ENCODE peak calls at places on chromosome 3, in four cellular contexts. H is GM23338, M is heart left ventricle, L is tibial nerve. D is an unnamed sample.

GRCh38 chr3:175207361-175207760 is 348.2 kb downstream of the NAALADL2 start:
- DNase-seq in L (no peak), M (no peak), H (no peak), D (no peak)

GRCh38 chr3:56347219-56347871 is 120.9 kb downstream of the ERC2 start:
- DNase-seq in M (no peak), H (peak), L (peak), D (no peak)

GRCh38 chr3:127124135-127124534 is 68.8 kb upstream of the PRR23E start:
- DNase-seq in L (no peak), M (no peak), H (peak), D (no peak)

GRCh38 chr3:143850877-143851276 is 2.6 kb upstream of the SLC9A9 start:
- DNase-seq in H (no peak), M (no peak), L (no peak), D (no peak)

GRCh38 chr3:73766599-73767378 is 142.0 kb upstream of the PDZRN3 start:
- DNase-seq in H (peak), L (peak), M (no peak), D (no peak)

GRCh38 chr3:78281381-78281780 is 1241.5 kb downstream of the ROBO2 start:
- DNase-seq in M (no peak), H (no peak), L (no peak), D (peak)

GRCh38 chr3:128226794-128227399 is 73.6 kb downstream of the EEFSEC start:
- DNase-seq in M (no peak), L (no peak), H (peak), D (peak)

GRCh38 chr3:48715179-48715800 is 1.7 kb downstream of the IP6K2 start:
- DNase-seq in M (no peak), L (no peak), H (peak), D (no peak)

GRCh38 chr3:175695251-175695650 is 836.1 kb downstream of the NAALADL2 start:
- DNase-seq in H (no peak), M (no peak), L (no peak), D (no peak)

GRCh38 chr3:133041524-133041829 is 3.3 kb downstream of the TMEM108 start:
- DNase-seq in H (no peak), L (no peak), M (no peak), D (no peak)

GRCh38 chr3:164380156-164380555 is 698.1 kb downstream of the SI start:
- DNase-seq in H (no peak), M (no peak), L (no peak), D (no peak)

GRCh38 chr3:182268711-182269110 is 524.6 kb upstream of the ATP11B start:
- DNase-seq in H (no peak), M (no peak), L (no peak), D (no peak)

GRCh38 chr3:128703561-128703960 is 22.4 kb upstream of the RAB7A start:
- DNase-seq in H (no peak), L (no peak), M (no peak), D (no peak)

GRCh38 chr3:114439279-114439678 is 145.5 kb downstream of the TIGIT start:
- DNase-seq in H (no peak), L (no peak), M (no peak), D (no peak)

GRCh38 chr3:190058486-190059241 is 62.0 kb downstream of the P3H2 start:
- DNase-seq in M (no peak), H (no peak), L (no peak), D (peak)

GRCh38 chr3:37202035-37202434 is 27.7 kb upstream of the LRRFIP2 start:
- DNase-seq in L (no peak), M (no peak), H (no peak), D (no peak)

GRCh38 chr3:186414735-186415419 is 52.8 kb upstream of the DGKG start:
- DNase-seq in L (no peak), H (no peak), M (no peak), D (no peak)

GRCh38 chr3:192494176-192494575 is 233.2 kb downstream of the FGF12 start:
- DNase-seq in M (no peak), H (no peak), L (no peak), D (no peak)

GRCh38 chr3:129867506-129868124 is 25.9 kb downstream of the TMCC1 start:
- DNase-seq in H (no peak), M (no peak), L (no peak), D (no peak)

GRCh38 chr3:139824864-139825263 is 110.1 kb upstream of the CLSTN2 start:
- DNase-seq in H (no peak), M (no peak), L (no peak), D (no peak)

GRCh38 chr3:172750368-172751187 is at the start of gene ECT2:
- DNase-seq in H (peak), L (peak), M (peak), D (peak)

GRCh38 chr3:55473788-55474187 is 13.3 kb downstream of the WNT5A start:
- DNase-seq in M (no peak), H (peak), L (no peak), D (no peak)

GRCh38 chr3:36677331-36678007 is 86.9 kb downstream of the DCLK3 start:
- DNase-seq in H (peak), M (no peak), L (no peak), D (no peak)

GRCh38 chr3:156175570-156175969 is 55.2 kb downstream of the KCNAB1 start:
- DNase-seq in L (no peak), M (no peak), H (no peak), D (no peak)

GRCh38 chr3:53254190-53254809 is 1.5 kb downstream of the TKT start:
- DNase-seq in L (no peak), M (no peak), H (no peak), D (no peak)

GRCh38 chr3:141272906-141273662 is 41.5 kb downstream of the PXYLP1 start:
- DNase-seq in L (no peak), M (no peak), H (no peak), D (no peak)

GRCh38 chr3:148790841-148791240 is 36.8 kb upstream of the CPB1 start:
- DNase-seq in L (peak), M (no peak), H (no peak), D (no peak)

GRCh38 chr3:66537735-66538134 is 36.9 kb upstream of the LRIG1 start:
- DNase-seq in L (no peak), H (no peak), M (no peak), D (no peak)

GRCh38 chr3:124202754-124203153 is 210.8 kb upstream of the ROPN1 start:
- DNase-seq in H (no peak), M (peak), L (no peak), D (peak)

GRCh38 chr3:190543656-190544055 is 29.8 kb downstream of the IL1RAP start:
- DNase-seq in L (no peak), H (no peak), M (no peak), D (no peak)

GRCh38 chr3:128067481-128067880 is 15.2 kb downstream of the SEC61A1 start:
- DNase-seq in M (no peak), H (no peak), L (no peak), D (no peak)

GRCh38 chr3:16978234-16978920 is 93.6 kb downstream of the PLCL2 start:
- DNase-seq in H (no peak), L (no peak), M (no peak), D (no peak)

GRCh38 chr3:23055733-23056376 is 147.3 kb upstream of the UBE2E2 start:
- DNase-seq in L (no peak), H (no peak), M (no peak), D (no peak)

GRCh38 chr3:30516238-30516637 is 90.2 kb upstream of the TGFBR2 start:
- DNase-seq in M (no peak), H (no peak), L (no peak), D (no peak)

GRCh38 chr3:89332311-89333159 is 225.1 kb downstream of the EPHA3 start:
- DNase-seq in M (no peak), L (no peak), H (peak), D (no peak)

GRCh38 chr3:127674793-127675189 is 2.0 kb downstream of the ABTB1 start:
- DNase-seq in L (no peak), H (no peak), M (no peak), D (peak)

GRCh38 chr3:195140816-195141793 is 129.9 kb downstream of the XXYLT1 start:
- DNase-seq in M (no peak), L (no peak), H (no peak), D (no peak)
- H3K27ac ChIP-seq in M (no peak), L (no peak), H (no peak), D (no peak)

DNA sequence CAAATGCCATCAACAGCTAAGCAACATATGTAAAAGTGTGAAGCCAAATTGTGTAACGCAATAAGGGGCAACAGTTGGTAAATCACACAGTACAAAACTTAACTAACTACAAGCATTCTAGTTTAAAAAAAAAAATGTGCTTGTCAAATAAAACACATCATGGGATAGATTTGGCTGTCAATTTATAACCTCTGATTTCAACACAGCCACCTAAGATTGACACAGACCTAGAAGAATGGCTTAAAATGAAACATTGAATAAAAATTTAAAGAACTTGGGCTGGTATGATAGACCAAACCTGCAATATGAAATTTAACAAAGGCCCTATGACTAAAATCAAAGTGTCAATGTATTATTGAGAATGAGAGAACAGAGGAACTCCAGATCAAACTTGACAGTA is 148.4 kb downstream of the NR1I2 start:
- DNase-seq in L (no peak), H (no peak), M (no peak), D (no peak)
- H3K27ac ChIP-seq in L (no peak), H (no peak), M (no peak), D (no peak)

GRCh38 chr3:151578495-151578894 is 117.6 kb upstream of the IGSF10 start:
- DNase-seq in L (no peak), H (peak), M (no peak), D (no peak)

GRCh38 chr3:151584603-151585002 is 123.7 kb upstream of the IGSF10 start:
- DNase-seq in L (no peak), M (no peak), H (peak), D (no peak)

GRCh38 chr3:151580592-151580991 is 119.7 kb upstream of the IGSF10 start:
- DNase-seq in L (no peak), M (no peak), H (no peak), D (no peak)

GRCh38 chr3:151579571-151580270 is 118.9 kb upstream of the IGSF10 start:
- DNase-seq in H (no peak), L (no peak), M (peak), D (no peak)

DNA sequence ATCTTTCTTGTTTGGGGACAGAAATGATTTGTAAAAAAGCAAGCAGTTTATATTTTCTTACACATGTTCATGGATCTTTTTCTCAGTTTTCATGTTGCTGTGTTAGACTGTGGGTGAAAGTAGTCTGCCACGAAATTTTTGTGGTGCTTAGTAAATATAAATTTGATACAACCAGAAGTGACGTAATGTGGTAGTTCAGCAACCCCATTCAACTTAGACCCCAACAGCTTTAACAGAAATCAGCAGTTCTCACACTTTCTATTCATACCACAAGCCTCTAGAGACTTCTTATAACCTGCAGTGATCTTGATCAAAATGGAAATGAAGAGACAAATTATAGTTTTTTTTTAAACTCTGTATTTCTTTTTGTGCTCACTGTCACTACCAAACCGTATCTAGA is 120.2 kb upstream of the IGSF10 start:
- DNase-seq in H (no peak), M (no peak), L (no peak), D (no peak)
- H3K27ac ChIP-seq in H (no peak), M (no peak), L (peak), D (no peak)

GRCh38 chr3:86921981-86922680 is 68.8 kb downstream of the VGLL3 start:
- DNase-seq in L (no peak), M (no peak), H (peak), D (no peak)
- H3K27ac ChIP-seq in L (peak), M (no peak), H (no peak), D (no peak)

GRCh38 chr3:177385831-177386301 is 188.6 kb upstream of the TBL1XR1 start:
- DNase-seq in H (no peak), L (no peak), M (no peak), D (no peak)
- H3K27ac ChIP-seq in H (no peak), L (no peak), M (no peak), D (no peak)

DNA sequence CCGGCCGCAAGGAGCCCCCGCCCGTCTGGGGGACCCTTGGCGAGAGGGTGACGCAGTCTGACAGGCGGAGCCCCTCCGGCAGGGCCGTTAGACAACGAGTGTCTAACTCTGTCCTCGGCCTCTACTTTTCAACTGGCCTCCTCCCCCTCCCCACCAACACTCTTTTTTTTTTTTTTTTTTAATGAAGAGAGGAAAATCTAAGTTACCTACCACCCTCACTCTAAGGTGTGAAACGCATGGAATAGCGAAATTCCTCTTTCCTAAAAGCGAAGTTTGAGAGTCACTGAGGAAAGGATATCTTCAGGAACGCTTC is 521 bp upstream of the SUSD5 start:
- DNase-seq in L (no peak), H (no peak), M (no peak), D (no peak)
- H3K27ac ChIP-seq in L (no peak), H (no peak), M (no peak), D (no peak)

DNA sequence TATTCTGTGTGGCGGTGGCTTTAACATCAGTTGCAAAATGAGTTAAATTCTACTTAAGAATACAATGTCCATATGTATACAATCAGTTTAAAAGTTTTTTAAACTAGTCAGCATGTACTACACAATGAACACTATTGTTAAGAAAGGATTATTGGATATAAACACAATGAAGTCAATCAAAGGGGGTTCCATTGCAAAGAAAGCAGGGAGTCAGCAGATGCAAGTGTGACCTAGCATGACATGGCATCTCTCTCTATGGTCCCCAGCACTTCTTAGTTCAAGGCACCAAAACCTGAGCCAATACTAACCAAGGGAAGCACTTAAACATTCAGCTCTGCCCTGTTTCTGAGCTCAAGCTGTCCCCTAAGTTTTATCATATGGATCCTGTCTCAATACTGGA is 17.0 kb downstream of the KLHL6 start:
- DNase-seq in H (no peak), M (no peak), L (no peak), D (no peak)
- H3K27ac ChIP-seq in H (no peak), M (no peak), L (no peak), D (no peak)

D was measured in kidney.